ENCODE peak calls at places on chromosomes 12 and 14, in eight cellular contexts. Y is Calu3, B is OCI-LY7, X is right lobe of liver, L is neural crest cell, K is left lung, D is fibroblast of lung, H is tibial artery. C is an unnamed sample.

GRCh38 chr12:19867151-19867550 is 427.9 kb downstream of the AEBP2 start:
- DNase-seq in Y (no peak), B (no peak), X (no peak), L (no peak), K (no peak), D (no peak), H (no peak), C (no peak)

GRCh38 chr14:24959791-24960331 is 90.1 kb downstream of the STXBP6 start:
- DNase-seq in Y (no peak), B (no peak), X (no peak), L (no peak), K (no peak), D (peak; percentile 89), H (no peak), C (no peak)

GRCh38 chr12:6626654-6627283 is 9.0 kb downstream of the LPAR5 start:
- DNase-seq in Y (no peak), B (peak; percentile 80), X (no peak), L (no peak), K (no peak), D (no peak), H (no peak), C (no peak)

GRCh38 chr14:33646692-33647260 is 304.1 kb downstream of the EGLN3 start:
- DNase-seq in Y (no peak), B (no peak), X (no peak), L (no peak), K (no peak), D (peak; percentile 49), H (no peak), C (no peak)

GRCh38 chr14:32667791-32668190 is 270.9 kb upstream of the NPAS3 start:
- DNase-seq in Y (no peak), B (no peak), X (no peak), L (no peak), K (no peak), D (no peak), H (no peak), C (no peak)

GRCh38 chr12:106051853-106052531 is 86.8 kb downstream of the NUAK1 start:
- DNase-seq in Y (no peak), B (no peak), X (no peak), L (no peak), K (no peak), D (no peak), H (no peak), C (no peak)

GRCh38 chr12:128486951-128487350 is 220.0 kb downstream of the TMEM132C start:
- DNase-seq in Y (no peak), B (no peak), X (no peak), L (no peak), K (no peak), D (no peak), H (no peak), C (no peak)

GRCh38 chr14:94037954-94038353 is 11.8 kb downstream of the OTUB2 start:
- DNase-seq in Y (no peak), B (no peak), X (no peak), L (no peak), K (no peak), D (no peak), H (no peak), C (no peak)

GRCh38 chr12:4934651-4935050 is 24.9 kb downstream of the KCNA1 start:
- DNase-seq in Y (no peak), B (no peak), X (no peak), L (no peak), K (no peak), D (no peak), H (no peak), C (no peak)

GRCh38 chr12:120874547-120875245 is 29.5 kb downstream of the SPPL3 start:
- DNase-seq in Y (no peak), B (no peak), X (no peak), L (no peak), K (no peak), D (no peak), H (no peak), C (no peak)

GRCh38 chr12:19704966-19705365 is 265.7 kb downstream of the AEBP2 start:
- DNase-seq in Y (no peak), B (no peak), X (no peak), L (no peak), K (no peak), D (no peak), H (no peak), C (no peak)

GRCh38 chr12:53190108-53190729 is 9.5 kb upstream of the CSAD start:
- DNase-seq in Y (peak; percentile 43), B (peak; percentile 57), X (peak; percentile 70), L (peak; percentile 32), K (peak; percentile 78), D (peak; percentile 50), H (peak; percentile 78), C (no peak)

GRCh38 chr12:87439990-87440827 is 589.0 kb downstream of the C12orf50 start:
- DNase-seq in Y (peak; percentile 79), B (no peak), X (no peak), L (no peak), K (no peak), D (peak; percentile 92), H (no peak), C (no peak)

GRCh38 chr14:27427796-27428195 is 830.0 kb upstream of the NOVA1 start:
- DNase-seq in Y (no peak), B (no peak), X (no peak), L (no peak), K (no peak), D (peak; percentile 10), H (no peak), C (no peak)

GRCh38 chr12:45494279-45494678 is 235.2 kb upstream of the ARID2 start:
- DNase-seq in Y (no peak), B (no peak), X (no peak), L (no peak), K (no peak), D (no peak), H (no peak), C (no peak)

GRCh38 chr12:1845427-1845826 is 25.1 kb downstream of the LRTM2 start:
- DNase-seq in Y (no peak), B (no peak), X (peak; percentile 28), L (no peak), K (no peak), D (no peak), H (peak; percentile 54), C (no peak)

GRCh38 chr12:2231011-2231595 is 178.3 kb downstream of the CACNA1C start:
- DNase-seq in Y (no peak), B (no peak), X (no peak), L (no peak), K (no peak), D (no peak), H (no peak), C (no peak)

GRCh38 chr12:111597731-111598636 is 1.1 kb downstream of the ATXN2 start:
- DNase-seq in Y (peak; percentile 58), B (peak; percentile 34), X (peak; percentile 72), L (peak; percentile 37), K (peak; percentile 92), D (peak; percentile 28), H (peak; percentile 77), C (peak; percentile 42)

GRCh38 chr12:68042212-68042699 is 53.0 kb downstream of the IFNG-AS1 start:
- DNase-seq in Y (no peak), B (peak; percentile 22), X (no peak), L (no peak), K (no peak), D (no peak), H (no peak), C (no peak)

GRCh38 chr14:60505448-60505847 is 3.5 kb upstream of the SIX6 start:
- DNase-seq in Y (no peak), B (no peak), X (no peak), L (no peak), K (no peak), D (no peak), H (no peak), C (no peak)

GRCh38 chr12:108907861-108908302 is 28.0 kb downstream of the DAO start:
- DNase-seq in Y (peak; percentile 8), B (no peak), X (no peak), L (no peak), K (no peak), D (no peak), H (no peak), C (no peak)

GRCh38 chr14:90750191-90750590 is 66.0 kb downstream of the TTC7B start:
- DNase-seq in Y (no peak), B (no peak), X (no peak), L (no peak), K (no peak), D (no peak), H (no peak), C (no peak)
- TF ChIP-seq CTCF in Y (no peak), B (no peak), X (no peak), L (no peak), K (no peak), D (no peak), H (no peak), C (no peak)

DNA sequence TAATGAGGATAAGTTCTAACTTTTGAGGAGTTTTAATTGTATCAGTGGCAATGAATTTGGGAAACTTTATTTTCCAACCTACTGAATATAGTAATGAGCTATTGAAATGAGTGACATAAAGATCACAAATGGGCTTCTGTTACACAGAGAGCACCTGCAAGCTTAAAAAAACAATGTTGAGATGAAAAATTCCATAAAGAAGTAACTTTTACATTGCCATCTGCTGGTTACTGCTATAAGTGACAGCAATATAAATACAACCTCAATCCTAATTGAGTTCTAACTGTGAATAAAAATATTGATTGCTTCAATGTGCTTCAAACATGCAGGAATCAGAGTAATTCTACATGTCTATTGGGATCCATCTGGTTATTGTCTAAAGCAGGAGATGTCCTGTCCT is 14.2 kb downstream of the WIF1 start:
- DNase-seq in Y (no peak), B (peak; percentile 6), X (no peak), L (no peak), K (no peak), D (peak; percentile 27), H (no peak), C (no peak)
- TF ChIP-seq CTCF in Y (peak; percentile 46), B (peak; percentile 67), X (peak; percentile 38), L (peak; percentile 62), K (peak; percentile 17), D (peak; percentile 39), H (no peak), C (no peak)

GRCh38 chr14:63134801-63135200 is 69.4 kb upstream of the RHOJ start:
- DNase-seq in Y (peak; percentile 11), B (no peak), X (no peak), L (no peak), K (no peak), D (peak; percentile 62), H (no peak), C (no peak)
- TF ChIP-seq CTCF in Y (no peak), B (peak; percentile 49), X (no peak), L (peak; percentile 66), K (no peak), D (peak; percentile 68), H (no peak), C (no peak)

DNA sequence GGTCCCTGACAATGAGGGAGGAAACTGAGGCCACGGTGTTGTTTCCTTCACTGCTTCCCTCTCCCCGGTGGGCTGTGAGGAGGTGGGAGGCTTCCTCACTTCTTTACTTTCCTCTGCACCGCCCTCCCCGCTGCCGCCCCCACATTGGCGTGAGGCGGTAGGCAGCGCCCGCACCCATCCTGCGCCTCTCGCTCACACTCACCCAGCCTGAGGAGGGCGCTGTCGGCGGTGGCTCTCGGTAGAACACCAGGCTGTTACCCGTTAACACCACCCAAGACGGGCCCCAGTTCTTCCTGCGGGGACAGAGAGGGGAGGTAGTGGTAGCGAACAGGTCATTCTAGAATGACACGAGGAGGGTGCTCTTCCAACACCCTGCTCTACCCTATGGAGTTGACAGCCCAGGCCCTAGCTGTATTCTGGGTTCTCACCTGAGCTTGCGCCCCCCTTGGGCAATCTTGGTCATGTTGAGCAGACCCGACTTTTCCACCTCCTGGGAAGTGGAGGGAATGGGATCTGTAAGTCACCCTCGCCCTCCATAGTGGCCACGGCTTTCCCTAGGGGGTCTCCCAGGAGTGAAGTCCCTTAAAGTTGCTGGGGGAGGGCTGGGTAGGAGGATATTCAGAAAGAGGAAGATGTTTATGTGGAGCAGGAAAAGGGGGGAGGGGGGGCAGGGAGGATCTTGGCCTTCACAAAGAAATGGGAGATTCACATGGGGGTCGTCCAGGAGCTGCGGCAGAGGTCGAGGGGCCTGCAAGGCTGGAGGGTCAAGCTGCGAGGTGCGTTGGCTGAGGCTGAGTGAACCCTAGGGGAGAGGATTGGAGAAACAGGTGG is 3.3 kb downstream of the ARHGAP9 start:
- DNase-seq in Y (no peak), B (peak; percentile 72), X (no peak), L (no peak), K (peak; percentile 88), D (no peak), H (no peak), C (peak; percentile 54)
- TF ChIP-seq CTCF in Y (no peak), B (peak; percentile 91), X (no peak), L (peak; percentile 35), K (no peak), D (no peak), H (no peak), C (no peak)

C was measured in activated B cell treated with CpG ODN at 0.5 μM for 24 hours.